ENCODE peak calls at places on chromosomes 3 and 15, in eight cellular contexts. One of them, this sample, is unnamed.

GRCh38 chr15:43483306-43484128 is 9.4 kb downstream of the TP53BP1 start:
- DNase-seq in suprapubic skin: no peak
- DNase-seq in pancreas: no peak
- DNase-seq in left ventricle myocardium inferior: no peak
- DNase-seq in GM20000: no peak
- DNase-seq in mucosa of descending colon: no peak
- DNase-seq in mesothelial cell of epicardium: no peak
- DNase-seq in activated B cell treated with CpG ODN at 0.5 μM for 24 hours: no peak
- DNase-seq in this sample: no peak

GRCh38 chr3:47133641-47134040 is 30.3 kb downstream of the SETD2 start:
- DNase-seq in activated B cell treated with CpG ODN at 0.5 μM for 24 hours: no peak
- DNase-seq in mesothelial cell of epicardium: no peak
- DNase-seq in mucosa of descending colon: no peak
- DNase-seq in suprapubic skin: no peak
- DNase-seq in GM20000: no peak
- DNase-seq in left ventricle myocardium inferior: no peak
- DNase-seq in pancreas: no peak
- DNase-seq in this sample: no peak

GRCh38 chr3:13601692-13602080 is 52.8 kb downstream of the FBLN2 start:
- DNase-seq in left ventricle myocardium inferior: no peak
- DNase-seq in suprapubic skin: no peak
- DNase-seq in activated B cell treated with CpG ODN at 0.5 μM for 24 hours: no peak
- DNase-seq in GM20000: no peak
- DNase-seq in mucosa of descending colon: no peak
- DNase-seq in pancreas: no peak
- DNase-seq in mesothelial cell of epicardium: no peak
- DNase-seq in this sample: no peak

GRCh38 chr3:100277255-100277800 is 16.5 kb downstream of the TBC1D23 start:
- DNase-seq in left ventricle myocardium inferior: no peak
- DNase-seq in pancreas: no peak
- DNase-seq in suprapubic skin: no peak
- DNase-seq in mesothelial cell of epicardium: no peak
- DNase-seq in mucosa of descending colon: no peak
- DNase-seq in GM20000: no peak
- DNase-seq in activated B cell treated with CpG ODN at 0.5 μM for 24 hours: no peak
- DNase-seq in this sample: no peak

GRCh38 chr15:69034352-69034751 is 19.9 kb downstream of the NOX5 start:
- DNase-seq in activated B cell treated with CpG ODN at 0.5 μM for 24 hours: no peak
- DNase-seq in GM20000: no peak
- DNase-seq in pancreas: no peak
- DNase-seq in suprapubic skin: no peak
- DNase-seq in mesothelial cell of epicardium: no peak
- DNase-seq in mucosa of descending colon: no peak
- DNase-seq in left ventricle myocardium inferior: no peak
- DNase-seq in this sample: no peak

GRCh38 chr3:188627652-188628051 is 473.7 kb downstream of the LPP start:
- DNase-seq in suprapubic skin: no peak
- DNase-seq in GM20000: no peak
- DNase-seq in mucosa of descending colon: no peak
- DNase-seq in left ventricle myocardium inferior: no peak
- DNase-seq in pancreas: no peak
- DNase-seq in activated B cell treated with CpG ODN at 0.5 μM for 24 hours: no peak
- DNase-seq in mesothelial cell of epicardium: no peak
- DNase-seq in this sample: no peak

GRCh38 chr15:74635228-74635627 is 19.6 kb downstream of the CLK3 start:
- DNase-seq in activated B cell treated with CpG ODN at 0.5 μM for 24 hours: peak; percentile 61
- DNase-seq in left ventricle myocardium inferior: peak; percentile 44
- DNase-seq in mesothelial cell of epicardium: peak; percentile 71
- DNase-seq in GM20000: peak; percentile 77
- DNase-seq in mucosa of descending colon: peak; percentile 83
- DNase-seq in pancreas: peak; percentile 39
- DNase-seq in suprapubic skin: no peak
- DNase-seq in this sample: no peak

GRCh38 chr3:119302697-119303630 is 8.8 kb downstream of the ARHGAP31 start:
- DNase-seq in activated B cell treated with CpG ODN at 0.5 μM for 24 hours: no peak
- DNase-seq in suprapubic skin: no peak
- DNase-seq in mesothelial cell of epicardium: no peak
- DNase-seq in left ventricle myocardium inferior: no peak
- DNase-seq in GM20000: no peak
- DNase-seq in mucosa of descending colon: no peak
- DNase-seq in pancreas: no peak
- DNase-seq in this sample: no peak

DNA sequence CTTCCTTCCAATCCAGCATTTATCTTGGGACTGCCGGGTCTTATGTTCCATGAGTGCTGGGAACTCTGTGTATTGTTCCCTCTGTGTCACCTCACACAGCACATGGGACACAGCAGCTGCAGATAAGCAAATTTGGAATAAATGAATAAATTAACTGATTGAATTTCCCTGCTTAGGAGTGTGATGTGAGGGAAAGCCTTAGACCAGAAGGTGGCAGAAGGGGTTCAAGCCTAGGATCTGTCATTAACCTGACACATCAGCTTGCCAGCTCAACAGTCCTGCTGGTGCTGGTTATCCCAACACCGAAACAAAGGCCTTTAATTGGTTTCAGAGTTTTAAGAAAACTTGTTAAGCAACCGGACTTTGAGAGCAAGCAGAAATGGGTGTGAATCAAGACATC is 114.4 kb downstream of the OXSM start:
- DNase-seq in mucosa of descending colon: no peak
- DNase-seq in pancreas: no peak
- DNase-seq in suprapubic skin: no peak
- DNase-seq in mesothelial cell of epicardium: no peak
- DNase-seq in activated B cell treated with CpG ODN at 0.5 μM for 24 hours: no peak
- DNase-seq in left ventricle myocardium inferior: no peak
- DNase-seq in GM20000: no peak
- DNase-seq in this sample: no peak
- TF ChIP-seq CTCF in mucosa of descending colon: no peak
- TF ChIP-seq CTCF in pancreas: no peak
- TF ChIP-seq CTCF in suprapubic skin: no peak
- TF ChIP-seq CTCF in mesothelial cell of epicardium: no peak
- TF ChIP-seq CTCF in activated B cell treated with CpG ODN at 0.5 μM for 24 hours: no peak
- TF ChIP-seq CTCF in left ventricle myocardium inferior: peak; percentile 70
- TF ChIP-seq CTCF in GM20000: no peak
- TF ChIP-seq CTCF in this sample: peak; percentile 53

GRCh38 chr15:63601727-63602185 is 4.6 kb downstream of the FBXL22 start:
- DNase-seq in GM20000: peak; percentile 53
- DNase-seq in mesothelial cell of epicardium: no peak
- DNase-seq in pancreas: peak; percentile 42
- DNase-seq in activated B cell treated with CpG ODN at 0.5 μM for 24 hours: no peak
- DNase-seq in left ventricle myocardium inferior: no peak
- DNase-seq in mucosa of descending colon: peak; percentile 80
- DNase-seq in suprapubic skin: no peak
- DNase-seq in this sample: no peak

GRCh38 chr15:63599401-63600000 is 2.3 kb downstream of the FBXL22 start:
- DNase-seq in suprapubic skin: peak; percentile 84
- DNase-seq in pancreas: peak; percentile 81
- DNase-seq in mucosa of descending colon: peak; percentile 85
- DNase-seq in GM20000: peak; percentile 46
- DNase-seq in activated B cell treated with CpG ODN at 0.5 μM for 24 hours: peak; percentile 53
- DNase-seq in mesothelial cell of epicardium: no peak
- DNase-seq in left ventricle myocardium inferior: peak; percentile 64
- DNase-seq in this sample: no peak

GRCh38 chr15:63601026-63601726 is 4.0 kb downstream of the FBXL22 start:
- DNase-seq in suprapubic skin: no peak
- DNase-seq in GM20000: peak; percentile 64
- DNase-seq in pancreas: peak; percentile 39
- DNase-seq in mucosa of descending colon: peak; percentile 72
- DNase-seq in activated B cell treated with CpG ODN at 0.5 μM for 24 hours: peak; percentile 43
- DNase-seq in left ventricle myocardium inferior: peak; percentile 32
- DNase-seq in mesothelial cell of epicardium: peak; percentile 56
- DNase-seq in this sample: no peak

GRCh38 chr15:63600001-63600645 is 2.9 kb downstream of the FBXL22 start:
- DNase-seq in suprapubic skin: no peak
- DNase-seq in mesothelial cell of epicardium: no peak
- DNase-seq in activated B cell treated with CpG ODN at 0.5 μM for 24 hours: no peak
- DNase-seq in mucosa of descending colon: no peak
- DNase-seq in GM20000: no peak
- DNase-seq in left ventricle myocardium inferior: no peak
- DNase-seq in pancreas: peak; percentile 42
- DNase-seq in this sample: no peak

DNA sequence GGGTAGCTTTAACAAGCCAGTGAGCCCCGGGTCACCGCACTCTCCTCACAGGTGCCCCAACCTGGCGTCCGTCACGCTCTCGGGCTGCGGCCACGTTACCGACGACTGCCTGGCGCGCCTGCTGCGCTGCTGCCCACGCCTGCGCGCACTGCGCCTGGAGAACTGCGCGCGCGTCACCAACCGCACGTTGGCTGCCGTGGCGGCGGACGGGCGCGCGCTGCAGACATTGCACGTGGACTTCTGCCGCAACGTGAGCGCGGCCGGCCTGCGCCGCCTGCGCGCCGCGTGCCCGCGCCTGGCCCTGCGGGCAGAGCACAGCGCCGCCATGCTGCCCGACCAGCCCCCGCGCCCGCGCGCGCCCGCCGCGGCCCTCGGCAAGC is 3.4 kb downstream of the FBXL22 start:
- DNase-seq in GM20000: peak; percentile 95
- DNase-seq in mesothelial cell of epicardium: peak; percentile 85
- DNase-seq in mucosa of descending colon: peak; percentile 94
- DNase-seq in suprapubic skin: peak; percentile 88
- DNase-seq in activated B cell treated with CpG ODN at 0.5 μM for 24 hours: peak; percentile 90
- DNase-seq in left ventricle myocardium inferior: peak; percentile 88
- DNase-seq in pancreas: peak; percentile 89
- DNase-seq in this sample: peak; percentile 92
- TF ChIP-seq CTCF in GM20000: peak; percentile 19
- TF ChIP-seq CTCF in mesothelial cell of epicardium: no peak
- TF ChIP-seq CTCF in mucosa of descending colon: peak; percentile 26
- TF ChIP-seq CTCF in suprapubic skin: peak; percentile 19
- TF ChIP-seq CTCF in activated B cell treated with CpG ODN at 0.5 μM for 24 hours: no peak
- TF ChIP-seq CTCF in left ventricle myocardium inferior: peak; percentile 28
- TF ChIP-seq CTCF in pancreas: no peak
- TF ChIP-seq CTCF in this sample: no peak

GRCh38 chr15:90086868-90087268 is 15.4 kb downstream of the IDH2 start:
- DNase-seq in GM20000: peak; percentile 71
- DNase-seq in mesothelial cell of epicardium: no peak
- DNase-seq in left ventricle myocardium inferior: no peak
- DNase-seq in activated B cell treated with CpG ODN at 0.5 μM for 24 hours: peak; percentile 45
- DNase-seq in pancreas: no peak
- DNase-seq in mucosa of descending colon: peak; percentile 71
- DNase-seq in suprapubic skin: no peak
- DNase-seq in this sample: no peak

GRCh38 chr15:90084876-90085423 is 17.3 kb downstream of the IDH2 start:
- DNase-seq in left ventricle myocardium inferior: no peak
- DNase-seq in activated B cell treated with CpG ODN at 0.5 μM for 24 hours: no peak
- DNase-seq in mucosa of descending colon: no peak
- DNase-seq in GM20000: no peak
- DNase-seq in pancreas: no peak
- DNase-seq in mesothelial cell of epicardium: no peak
- DNase-seq in suprapubic skin: no peak
- DNase-seq in this sample: no peak

GRCh38 chr15:90090226-90090848 is 11.9 kb downstream of the IDH2 start:
- DNase-seq in mucosa of descending colon: no peak
- DNase-seq in pancreas: no peak
- DNase-seq in activated B cell treated with CpG ODN at 0.5 μM for 24 hours: no peak
- DNase-seq in mesothelial cell of epicardium: no peak
- DNase-seq in suprapubic skin: no peak
- DNase-seq in left ventricle myocardium inferior: no peak
- DNase-seq in GM20000: no peak
- DNase-seq in this sample: no peak

GRCh38 chr15:90085565-90085964 is 16.7 kb downstream of the IDH2 start:
- DNase-seq in GM20000: no peak
- DNase-seq in suprapubic skin: no peak
- DNase-seq in activated B cell treated with CpG ODN at 0.5 μM for 24 hours: no peak
- DNase-seq in pancreas: no peak
- DNase-seq in mucosa of descending colon: no peak
- DNase-seq in mesothelial cell of epicardium: no peak
- DNase-seq in left ventricle myocardium inferior: no peak
- DNase-seq in this sample: no peak

DNA sequence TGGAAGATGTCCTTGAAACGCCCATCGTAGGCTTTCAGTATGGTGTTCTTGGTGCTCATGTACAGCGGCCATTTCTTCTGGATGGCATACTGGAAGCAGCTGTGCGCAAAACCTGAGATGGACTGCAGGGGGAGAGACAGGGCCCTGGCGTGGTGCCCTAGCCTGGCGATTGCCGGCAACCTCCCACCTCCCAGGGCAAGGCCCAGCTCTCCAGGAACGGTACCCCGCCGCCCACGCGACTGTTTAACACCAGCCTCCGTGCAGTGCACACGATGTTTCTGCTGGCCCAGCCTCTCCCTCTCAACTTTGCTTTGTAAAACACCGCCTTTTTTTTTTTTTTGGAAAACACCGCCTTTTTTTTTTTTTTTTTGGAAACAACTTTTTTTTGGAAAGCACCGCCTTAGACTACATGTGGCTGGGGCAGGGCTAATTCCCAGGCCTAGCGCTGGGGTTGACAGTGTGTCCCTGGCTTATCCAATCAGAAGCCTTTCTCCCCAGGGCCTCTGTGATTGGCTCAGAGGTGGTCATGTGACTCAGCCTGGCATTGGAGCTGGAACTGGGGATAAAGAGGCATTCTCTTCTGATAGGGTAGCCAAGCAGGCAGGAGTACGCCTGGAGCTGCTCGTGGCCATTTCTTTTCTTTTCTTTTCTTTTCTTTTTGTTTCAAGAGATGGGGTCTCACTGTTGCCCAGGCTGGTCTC is 14.7 kb downstream of the IDH2 start:
- DNase-seq in GM20000: no peak
- DNase-seq in mesothelial cell of epicardium: no peak
- DNase-seq in mucosa of descending colon: no peak
- DNase-seq in pancreas: peak; percentile 91
- DNase-seq in left ventricle myocardium inferior: no peak
- DNase-seq in suprapubic skin: no peak
- DNase-seq in activated B cell treated with CpG ODN at 0.5 μM for 24 hours: no peak
- DNase-seq in this sample: no peak
- TF ChIP-seq CTCF in GM20000: no peak
- TF ChIP-seq CTCF in mesothelial cell of epicardium: no peak
- TF ChIP-seq CTCF in mucosa of descending colon: no peak
- TF ChIP-seq CTCF in pancreas: no peak
- TF ChIP-seq CTCF in left ventricle myocardium inferior: no peak
- TF ChIP-seq CTCF in suprapubic skin: no peak
- TF ChIP-seq CTCF in activated B cell treated with CpG ODN at 0.5 μM for 24 hours: no peak
- TF ChIP-seq CTCF in this sample: no peak

GRCh38 chr15:93031103-93031464 is 57.9 kb downstream of the RGMA start:
- DNase-seq in mucosa of descending colon: no peak
- DNase-seq in suprapubic skin: no peak
- DNase-seq in pancreas: no peak
- DNase-seq in activated B cell treated with CpG ODN at 0.5 μM for 24 hours: peak; percentile 15
- DNase-seq in left ventricle myocardium inferior: no peak
- DNase-seq in mesothelial cell of epicardium: no peak
- DNase-seq in GM20000: no peak
- DNase-seq in this sample: peak; percentile 69

GRCh38 chr15:93035092-93035915 is 53.7 kb downstream of the RGMA start:
- DNase-seq in GM20000: peak; percentile 16
- DNase-seq in activated B cell treated with CpG ODN at 0.5 μM for 24 hours: peak; percentile 10
- DNase-seq in mesothelial cell of epicardium: no peak
- DNase-seq in mucosa of descending colon: no peak
- DNase-seq in suprapubic skin: peak; percentile 55
- DNase-seq in left ventricle myocardium inferior: no peak
- DNase-seq in pancreas: no peak
- DNase-seq in this sample: no peak

GRCh38 chr15:93034512-93034911 is 54.5 kb downstream of the RGMA start:
- DNase-seq in pancreas: no peak
- DNase-seq in suprapubic skin: peak; percentile 54
- DNase-seq in left ventricle myocardium inferior: no peak
- DNase-seq in mesothelial cell of epicardium: no peak
- DNase-seq in GM20000: no peak
- DNase-seq in activated B cell treated with CpG ODN at 0.5 μM for 24 hours: peak; percentile 1
- DNase-seq in mucosa of descending colon: no peak
- DNase-seq in this sample: no peak

GRCh38 chr15:93035953-93036810 is 52.8 kb downstream of the RGMA start:
- DNase-seq in pancreas: peak; percentile 35
- DNase-seq in left ventricle myocardium inferior: no peak
- DNase-seq in mucosa of descending colon: no peak
- DNase-seq in mesothelial cell of epicardium: no peak
- DNase-seq in suprapubic skin: peak; percentile 71
- DNase-seq in GM20000: peak; percentile 84
- DNase-seq in activated B cell treated with CpG ODN at 0.5 μM for 24 hours: no peak
- DNase-seq in this sample: no peak

DNA sequence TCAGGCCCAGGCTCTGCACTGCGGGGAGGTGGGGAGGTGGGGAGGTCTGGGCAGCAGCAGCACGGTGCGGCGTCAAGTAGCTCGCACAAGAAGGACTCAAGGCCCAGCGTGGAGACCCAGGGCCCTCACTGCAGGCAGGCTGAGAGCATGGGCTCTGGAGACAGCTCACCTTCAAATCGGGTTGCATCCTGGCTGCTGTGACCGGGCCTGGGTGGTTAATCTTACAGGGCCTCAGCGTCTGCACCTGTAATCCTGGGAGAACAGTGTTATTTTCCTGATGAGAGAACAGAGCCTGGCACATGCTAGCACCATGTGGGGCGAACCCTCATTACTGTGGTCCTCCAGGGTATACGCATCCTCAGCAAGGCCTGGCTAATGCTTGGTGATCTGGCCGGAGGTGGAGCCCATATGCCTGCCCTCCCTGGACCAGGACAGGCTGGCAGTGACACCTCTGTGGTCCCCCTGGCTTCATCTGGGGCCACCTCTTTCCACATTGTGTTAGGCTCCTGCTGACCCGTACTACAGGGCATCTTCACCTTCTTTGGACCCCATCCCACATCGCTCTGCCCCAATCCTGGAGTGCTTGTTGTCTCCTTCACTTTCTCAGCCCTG is 55.5 kb downstream of the RGMA start:
- DNase-seq in GM20000: peak; percentile 15
- DNase-seq in mesothelial cell of epicardium: no peak
- DNase-seq in suprapubic skin: peak; percentile 67
- DNase-seq in mucosa of descending colon: no peak
- DNase-seq in activated B cell treated with CpG ODN at 0.5 μM for 24 hours: peak; percentile 6
- DNase-seq in left ventricle myocardium inferior: no peak
- DNase-seq in pancreas: no peak
- DNase-seq in this sample: no peak
- TF ChIP-seq CTCF in GM20000: no peak
- TF ChIP-seq CTCF in mesothelial cell of epicardium: no peak
- TF ChIP-seq CTCF in suprapubic skin: no peak
- TF ChIP-seq CTCF in mucosa of descending colon: no peak
- TF ChIP-seq CTCF in activated B cell treated with CpG ODN at 0.5 μM for 24 hours: no peak
- TF ChIP-seq CTCF in left ventricle myocardium inferior: no peak
- TF ChIP-seq CTCF in pancreas: no peak
- TF ChIP-seq CTCF in this sample: no peak

This sample was measured in type B pancreatic cell.